ENCODE peak calls at places on chromosome 7, in seven cellular contexts. J is stimulated activated CD4-positive, alpha-beta T cell treated with anti-CD3 and anti-CD28 coated beads, Interleukin-4, amount 100 ng/mL, for 1 hour; H is mesendoderm; F is stimulated activated CD8-positive, alpha-beta memory T cell treated with anti-CD3 and anti-CD28 coated beads, Interleukin-7, amount 100 ng/mL, for 4 hours; L is activated naive CD4-positive, alpha-beta T cell; N is endothelial cell of umbilical vein; D is KG1. I is an unnamed sample.

GRCh38 chr7:107078517-107078966 is 34.0 kb downstream of the PRKAR2B start:
- DNase-seq in L (no peak), J (no peak), D (no peak), H (peak; percentile 92), N (peak; percentile 95), F (no peak), I (peak; percentile 29)

GRCh38 chr7:142832452-142832851 is 22.4 kb upstream of the EPHB6 start:
- DNase-seq in D (no peak), N (no peak), L (no peak), F (no peak), H (no peak), J (no peak), I (no peak)

GRCh38 chr7:150848111-150848510 is 4.2 kb upstream of the AOC1 start:
- DNase-seq in J (no peak), L (no peak), H (no peak), N (no peak), F (no peak), D (no peak), I (no peak)

GRCh38 chr7:132655071-132655761 is 78.9 kb upstream of the PLXNA4 start:
- DNase-seq in L (peak; percentile 37), D (peak; percentile 51), J (peak; percentile 7), F (peak; percentile 10), N (peak; percentile 6), H (peak; percentile 85), I (peak; percentile 73)

GRCh38 chr7:86995814-86996213 is 63.6 kb downstream of the ELAPOR2 start:
- DNase-seq in L (no peak), D (no peak), F (no peak), H (no peak), N (no peak), J (no peak), I (no peak)

GRCh38 chr7:135274495-135275268 is 41.0 kb downstream of the STRA8 start:
- DNase-seq in H (peak; percentile 91), J (peak; percentile 69), F (peak; percentile 43), N (peak; percentile 81), D (peak; percentile 23), L (peak; percentile 55), I (peak; percentile 66)

GRCh38 chr7:141184532-141185190 is 110.8 kb downstream of the TMEM178B start:
- DNase-seq in D (no peak), F (no peak), L (no peak), N (no peak), H (no peak), J (no peak), I (no peak)

GRCh38 chr7:144960763-144961162 is 124.9 kb upstream of the TPK1 start:
- DNase-seq in D (no peak), L (no peak), J (no peak), H (no peak), N (no peak), F (no peak), I (no peak)

GRCh38 chr7:134140889-134141867 is 14.0 kb downstream of the LRGUK start:
- DNase-seq in D (no peak), N (peak; percentile 57), H (peak; percentile 85), L (peak; percentile 13), J (peak; percentile 47), F (peak; percentile 3), I (peak; percentile 60)

GRCh38 chr7:45229130-45229920 is 71.7 kb downstream of the RAMP3 start:
- DNase-seq in L (no peak), N (no peak), J (no peak), D (no peak), H (no peak), F (no peak), I (no peak)

GRCh38 chr7:157719008-157719682 is 382.3 kb downstream of the DNAJB6 start:
- DNase-seq in N (no peak), F (no peak), L (no peak), H (no peak), J (no peak), D (no peak), I (no peak)